ENCODE peak calls at places on chromosome 3, in eight cellular contexts. One of them, this sample, is unnamed.

GRCh38 chr3:186784820-186785516 is 1.6 kb downstream of the EIF4A2 start:
- DNase-seq in brain microvascular endothelial cell: no peak
- DNase-seq in AG10803: no peak
- DNase-seq in body of pancreas: no peak
- DNase-seq in ovary: no peak
- DNase-seq in epithelial cell of proximal tubule: no peak
- DNase-seq in suprapubic skin: no peak
- DNase-seq in NB4: no peak
- DNase-seq in this sample: no peak

GRCh38 chr3:59133350-59133749 is 83.5 kb upstream of the CFAP20DC start:
- DNase-seq in brain microvascular endothelial cell: no peak
- DNase-seq in AG10803: peak
- DNase-seq in body of pancreas: no peak
- DNase-seq in ovary: no peak
- DNase-seq in epithelial cell of proximal tubule: no peak
- DNase-seq in suprapubic skin: no peak
- DNase-seq in NB4: no peak
- DNase-seq in this sample: peak

GRCh38 chr3:26647078-26647477 is 24.5 kb downstream of the LRRC3B start:
- DNase-seq in brain microvascular endothelial cell: no peak
- DNase-seq in AG10803: no peak
- DNase-seq in body of pancreas: no peak
- DNase-seq in ovary: no peak
- DNase-seq in epithelial cell of proximal tubule: no peak
- DNase-seq in suprapubic skin: no peak
- DNase-seq in NB4: peak
- DNase-seq in this sample: no peak

GRCh38 chr3:105772635-105773034 is 96.2 kb downstream of the CBLB start:
- DNase-seq in brain microvascular endothelial cell: no peak
- DNase-seq in AG10803: no peak
- DNase-seq in body of pancreas: no peak
- DNase-seq in ovary: no peak
- DNase-seq in epithelial cell of proximal tubule: no peak
- DNase-seq in suprapubic skin: no peak
- DNase-seq in NB4: no peak
- DNase-seq in this sample: no peak

GRCh38 chr3:37961622-37962455 is 28.7 kb upstream of the VILL start:
- DNase-seq in brain microvascular endothelial cell: no peak
- DNase-seq in AG10803: no peak
- DNase-seq in body of pancreas: no peak
- DNase-seq in ovary: no peak
- DNase-seq in epithelial cell of proximal tubule: no peak
- DNase-seq in suprapubic skin: no peak
- DNase-seq in NB4: no peak
- DNase-seq in this sample: peak

GRCh38 chr3:117524890-117525289 is 815.3 kb downstream of the TUSC7 start:
- DNase-seq in brain microvascular endothelial cell: peak
- DNase-seq in AG10803: peak
- DNase-seq in body of pancreas: no peak
- DNase-seq in ovary: no peak
- DNase-seq in epithelial cell of proximal tubule: peak
- DNase-seq in suprapubic skin: no peak
- DNase-seq in NB4: no peak
- DNase-seq in this sample: no peak

GRCh38 chr3:126621171-126621570 is 33.8 kb downstream of the TXNRD3 start:
- DNase-seq in brain microvascular endothelial cell: no peak
- DNase-seq in AG10803: peak
- DNase-seq in body of pancreas: no peak
- DNase-seq in ovary: no peak
- DNase-seq in epithelial cell of proximal tubule: no peak
- DNase-seq in suprapubic skin: no peak
- DNase-seq in NB4: no peak
- DNase-seq in this sample: peak

GRCh38 chr3:31106204-31106603 is 211.7 kb upstream of the GADL1 start:
- DNase-seq in brain microvascular endothelial cell: peak
- DNase-seq in AG10803: peak
- DNase-seq in body of pancreas: no peak
- DNase-seq in ovary: no peak
- DNase-seq in epithelial cell of proximal tubule: no peak
- DNase-seq in suprapubic skin: no peak
- DNase-seq in NB4: peak
- DNase-seq in this sample: peak

GRCh38 chr3:46124216-46125143 is 83.6 kb downstream of the CCR1 start:
- DNase-seq in brain microvascular endothelial cell: no peak
- DNase-seq in AG10803: peak
- DNase-seq in body of pancreas: no peak
- DNase-seq in ovary: no peak
- DNase-seq in epithelial cell of proximal tubule: no peak
- DNase-seq in suprapubic skin: no peak
- DNase-seq in NB4: no peak
- DNase-seq in this sample: peak

GRCh38 chr3:85912981-85913380 is 954.2 kb downstream of the CADM2 start:
- DNase-seq in brain microvascular endothelial cell: no peak
- DNase-seq in AG10803: no peak
- DNase-seq in body of pancreas: no peak
- DNase-seq in ovary: no peak
- DNase-seq in epithelial cell of proximal tubule: peak
- DNase-seq in suprapubic skin: no peak
- DNase-seq in NB4: no peak
- DNase-seq in this sample: no peak

GRCh38 chr3:183208260-183208659 is 44.8 kb upstream of the B3GNT5 start:
- DNase-seq in brain microvascular endothelial cell: no peak
- DNase-seq in AG10803: no peak
- DNase-seq in body of pancreas: no peak
- DNase-seq in ovary: no peak
- DNase-seq in epithelial cell of proximal tubule: no peak
- DNase-seq in suprapubic skin: no peak
- DNase-seq in NB4: no peak
- DNase-seq in this sample: no peak

GRCh38 chr3:195156286-195156890 is 114.6 kb downstream of the XXYLT1 start:
- DNase-seq in brain microvascular endothelial cell: no peak
- DNase-seq in AG10803: no peak
- DNase-seq in body of pancreas: no peak
- DNase-seq in ovary: no peak
- DNase-seq in epithelial cell of proximal tubule: no peak
- DNase-seq in suprapubic skin: no peak
- DNase-seq in NB4: no peak
- DNase-seq in this sample: no peak

GRCh38 chr3:108820586-108820985 is 2.0 kb upstream of the TRAT1 start:
- DNase-seq in brain microvascular endothelial cell: no peak
- DNase-seq in AG10803: no peak
- DNase-seq in body of pancreas: no peak
- DNase-seq in ovary: no peak
- DNase-seq in epithelial cell of proximal tubule: no peak
- DNase-seq in suprapubic skin: no peak
- DNase-seq in NB4: no peak
- DNase-seq in this sample: no peak

GRCh38 chr3:129723558-129724324 is 117.3 kb upstream of the PLXND1 start:
- DNase-seq in brain microvascular endothelial cell: peak
- DNase-seq in AG10803: peak
- DNase-seq in body of pancreas: peak
- DNase-seq in ovary: peak
- DNase-seq in epithelial cell of proximal tubule: peak
- DNase-seq in suprapubic skin: peak
- DNase-seq in NB4: no peak
- DNase-seq in this sample: peak

GRCh38 chr3:138081371-138082084 is 33.9 kb downstream of the DZIP1L start:
- DNase-seq in brain microvascular endothelial cell: peak
- DNase-seq in AG10803: peak
- DNase-seq in body of pancreas: no peak
- DNase-seq in ovary: no peak
- DNase-seq in epithelial cell of proximal tubule: no peak
- DNase-seq in suprapubic skin: no peak
- DNase-seq in NB4: no peak
- DNase-seq in this sample: peak
- H3K4me3 ChIP-seq in brain microvascular endothelial cell: peak
- H3K4me3 ChIP-seq in AG10803: peak
- H3K4me3 ChIP-seq in body of pancreas: no peak
- H3K4me3 ChIP-seq in ovary: no peak
- H3K4me3 ChIP-seq in epithelial cell of proximal tubule: no peak
- H3K4me3 ChIP-seq in suprapubic skin: no peak
- H3K4me3 ChIP-seq in NB4: no peak
- H3K4me3 ChIP-seq in this sample: peak

DNA sequence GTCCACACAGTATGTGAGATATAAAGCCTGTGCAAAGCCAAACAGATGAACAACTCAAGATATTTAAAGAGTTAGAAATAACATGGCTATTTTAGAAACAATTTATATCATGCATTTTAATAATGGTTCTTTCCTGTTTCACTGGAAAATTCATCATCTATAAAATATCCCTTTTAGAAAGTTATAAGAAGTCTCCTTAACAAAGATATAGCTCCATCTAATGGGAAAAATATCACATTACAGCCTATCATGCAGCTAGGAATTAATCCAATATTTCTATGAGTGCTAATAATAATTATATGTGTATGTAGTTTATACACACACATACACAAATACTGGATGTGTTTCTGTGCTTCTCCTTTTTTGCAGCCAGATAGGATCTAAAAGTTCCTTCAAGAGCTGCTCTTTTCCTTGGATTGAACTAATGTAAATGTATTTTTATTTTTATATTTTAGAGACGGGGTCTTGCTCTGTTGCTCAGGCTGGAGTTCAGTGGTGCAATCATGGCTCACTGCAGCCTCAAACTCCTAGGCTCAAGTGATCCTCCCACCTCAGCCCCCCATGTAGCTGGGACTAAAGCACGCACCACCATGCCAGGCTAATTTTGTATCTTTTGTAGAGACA is 21.6 kb downstream of the RPL22L1 start:
- DNase-seq in brain microvascular endothelial cell: no peak
- DNase-seq in AG10803: peak
- DNase-seq in body of pancreas: no peak
- DNase-seq in ovary: no peak
- DNase-seq in epithelial cell of proximal tubule: no peak
- DNase-seq in suprapubic skin: no peak
- DNase-seq in NB4: no peak
- DNase-seq in this sample: peak
- TF ChIP-seq CTCF in brain microvascular endothelial cell: no peak
- TF ChIP-seq CTCF in AG10803: peak
- TF ChIP-seq CTCF in body of pancreas: peak
- TF ChIP-seq CTCF in ovary: no peak
- TF ChIP-seq CTCF in epithelial cell of proximal tubule: no peak
- TF ChIP-seq CTCF in suprapubic skin: no peak
- TF ChIP-seq CTCF in NB4: no peak
- TF ChIP-seq CTCF in this sample: peak

DNA sequence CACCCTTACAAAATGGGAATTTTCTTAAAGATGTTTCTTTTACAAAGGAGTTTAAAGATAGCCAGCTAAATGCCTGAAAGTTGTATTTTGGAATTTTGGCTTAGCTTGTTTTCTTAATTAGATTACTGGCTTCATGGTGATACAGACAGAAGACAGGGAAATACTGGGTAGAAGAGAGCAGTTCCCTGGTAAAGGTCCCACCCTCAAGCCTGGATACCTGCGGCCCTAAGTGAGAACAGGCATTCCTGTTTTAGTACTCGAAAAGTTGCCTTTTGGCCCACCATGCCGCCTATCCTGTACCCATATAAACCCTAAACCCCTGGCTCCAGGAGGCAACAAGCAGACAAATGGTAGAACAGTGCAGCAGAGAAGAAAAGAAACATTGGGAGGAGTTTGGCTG is 29.4 kb downstream of the SETMAR start:
- DNase-seq in brain microvascular endothelial cell: no peak
- DNase-seq in AG10803: no peak
- DNase-seq in body of pancreas: no peak
- DNase-seq in ovary: no peak
- DNase-seq in epithelial cell of proximal tubule: no peak
- DNase-seq in suprapubic skin: no peak
- DNase-seq in NB4: no peak
- DNase-seq in this sample: no peak
- H3K4me3 ChIP-seq in brain microvascular endothelial cell: no peak
- H3K4me3 ChIP-seq in AG10803: no peak
- H3K4me3 ChIP-seq in body of pancreas: no peak
- H3K4me3 ChIP-seq in ovary: no peak
- H3K4me3 ChIP-seq in epithelial cell of proximal tubule: no peak
- H3K4me3 ChIP-seq in suprapubic skin: no peak
- H3K4me3 ChIP-seq in NB4: no peak
- H3K4me3 ChIP-seq in this sample: no peak

DNA sequence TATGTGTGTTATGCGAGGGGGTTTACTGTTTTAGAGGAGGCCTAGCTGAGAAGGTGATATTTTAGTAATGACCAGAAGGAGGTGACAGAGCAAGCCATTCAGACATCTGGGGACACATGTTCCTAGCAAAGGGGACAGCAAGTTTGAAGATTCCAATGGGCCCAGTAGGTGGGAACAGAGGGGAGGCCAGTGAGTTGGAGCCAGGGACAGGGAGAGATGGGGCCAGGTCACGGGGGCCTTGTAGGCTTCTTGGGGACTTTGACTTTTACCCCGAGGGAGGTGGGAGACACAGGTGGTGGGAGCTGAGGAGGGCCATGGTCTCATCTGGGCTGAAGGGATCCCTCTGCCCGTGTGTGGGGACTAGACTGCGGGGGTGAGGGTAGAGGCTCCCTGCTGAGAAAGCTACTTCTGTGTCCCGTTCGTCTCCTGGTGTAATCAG is 72.5 kb downstream of the MGLL start:
- DNase-seq in brain microvascular endothelial cell: no peak
- DNase-seq in AG10803: no peak
- DNase-seq in body of pancreas: peak
- DNase-seq in ovary: no peak
- DNase-seq in epithelial cell of proximal tubule: no peak
- DNase-seq in suprapubic skin: peak
- DNase-seq in NB4: peak
- DNase-seq in this sample: no peak
- TF ChIP-seq CTCF in brain microvascular endothelial cell: peak
- TF ChIP-seq CTCF in AG10803: peak
- TF ChIP-seq CTCF in body of pancreas: no peak
- TF ChIP-seq CTCF in ovary: no peak
- TF ChIP-seq CTCF in epithelial cell of proximal tubule: no peak
- TF ChIP-seq CTCF in suprapubic skin: no peak
- TF ChIP-seq CTCF in NB4: no peak
- TF ChIP-seq CTCF in this sample: peak

DNA sequence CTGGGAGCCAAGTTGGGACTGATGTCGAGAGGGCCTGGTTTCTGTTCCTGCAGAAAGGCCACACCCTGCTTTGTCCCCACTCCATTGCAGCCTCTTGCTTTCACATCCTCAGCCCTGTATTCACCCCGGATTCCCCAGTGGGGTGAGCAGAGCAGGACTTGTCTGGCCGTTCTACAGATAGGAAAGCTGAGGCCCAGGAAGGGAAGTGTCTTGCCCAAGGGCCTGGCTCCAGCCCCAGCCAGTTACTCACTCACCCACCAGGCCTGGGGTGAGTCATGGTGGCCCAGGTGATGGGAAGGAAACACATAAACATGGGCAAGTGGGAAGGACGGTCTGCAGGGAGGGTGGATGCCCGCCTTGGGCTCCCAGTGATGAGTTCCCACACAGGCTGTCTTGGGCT is 6.1 kb upstream of the DUSP7 start:
- DNase-seq in brain microvascular endothelial cell: peak
- DNase-seq in AG10803: peak
- DNase-seq in body of pancreas: no peak
- DNase-seq in ovary: no peak
- DNase-seq in epithelial cell of proximal tubule: peak
- DNase-seq in suprapubic skin: no peak
- DNase-seq in NB4: peak
- DNase-seq in this sample: peak
- H3K4me3 ChIP-seq in brain microvascular endothelial cell: no peak
- H3K4me3 ChIP-seq in AG10803: no peak
- H3K4me3 ChIP-seq in body of pancreas: no peak
- H3K4me3 ChIP-seq in ovary: no peak
- H3K4me3 ChIP-seq in epithelial cell of proximal tubule: no peak
- H3K4me3 ChIP-seq in suprapubic skin: no peak
- H3K4me3 ChIP-seq in NB4: no peak
- H3K4me3 ChIP-seq in this sample: no peak